ENCODE peak calls at places on chromosomes 16 and 17, in eight cellular contexts. E is prostate gland, B is A549, K is right lobe of liver, F is breast epithelium, W is heart left ventricle, U is H1, R is body of pancreas. H is an unnamed sample.

GRCh38 chr17:21354796-21355385 is 21.3 kb upstream of the KCNJ12 start:
- DNase-seq in R (no peak), F (no peak), E (no peak), K (no peak), W (no peak), B (no peak), U (no peak), H (no peak)

GRCh38 chr16:24645739-24646645 is 83.5 kb upstream of the TNRC6A start:
- DNase-seq in K (no peak), U (no peak), E (no peak), B (peak), F (no peak), R (no peak), W (no peak), H (peak)

GRCh38 chr17:77281904-77282367 is 141.2 kb downstream of the SEC14L1 start:
- DNase-seq in K (no peak), R (peak), W (no peak), U (peak), B (peak), E (no peak), F (no peak), H (peak)

GRCh38 chr16:85556456-85557082 is 56.6 kb upstream of the GSE1 start:
- DNase-seq in K (peak), U (peak), B (peak), W (peak), F (no peak), E (peak), R (peak), H (no peak)

GRCh38 chr17:67246648-67247415 is 1.8 kb upstream of the HELZ start:
- DNase-seq in U (peak), W (no peak), K (peak), R (peak), B (peak), E (peak), F (peak), H (peak)

GRCh38 chr16:66416981-66417700 is 10.0 kb upstream of the BEAN1 start:
- DNase-seq in B (no peak), E (no peak), K (no peak), W (no peak), F (no peak), R (no peak), U (no peak), H (peak)

GRCh38 chr17:80058311-80058955 is 22.0 kb downstream of the CCDC40 start:
- DNase-seq in U (no peak), R (no peak), W (no peak), K (no peak), F (no peak), E (no peak), B (no peak), H (no peak)

GRCh38 chr16:30774367-30775130 is 12.4 kb downstream of the RNF40 start:
- DNase-seq in R (no peak), E (no peak), U (no peak), W (peak), K (no peak), F (no peak), B (no peak), H (no peak)

DNA sequence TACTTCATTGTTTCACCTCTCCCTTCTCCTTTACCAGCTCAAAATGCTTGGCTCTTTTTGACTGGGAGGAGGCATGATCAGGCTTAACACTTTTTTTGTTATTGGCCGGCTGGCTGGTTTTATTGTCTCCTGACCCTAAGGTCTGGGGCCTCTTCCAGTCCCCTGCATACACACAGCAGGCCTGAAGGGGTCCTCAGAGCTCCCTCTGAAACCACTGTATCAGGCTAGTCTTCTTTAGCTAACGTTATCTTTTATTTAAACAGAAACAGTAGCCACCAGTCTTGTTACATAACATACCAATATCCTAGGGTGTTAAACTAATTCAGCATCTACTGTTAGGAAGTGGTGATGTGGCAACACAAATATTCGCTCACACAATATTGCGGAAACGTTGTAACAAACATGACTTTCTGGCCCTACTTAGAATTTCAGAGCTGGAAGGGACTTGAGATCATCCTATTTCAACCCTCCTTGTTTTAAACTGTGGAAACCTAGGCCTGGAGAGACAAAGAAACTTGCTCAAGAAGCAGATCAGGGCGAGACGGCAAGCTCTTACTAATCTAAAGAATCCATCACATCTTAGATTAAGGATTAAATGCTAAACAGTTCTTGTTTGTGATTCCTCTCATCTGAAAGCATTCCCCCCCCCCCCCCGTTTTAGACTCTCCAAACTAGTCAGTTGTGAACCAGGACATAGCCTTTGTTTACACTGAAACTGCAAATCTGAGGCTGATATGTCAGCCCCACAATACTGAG is 1.7 kb upstream of the YPEL2 start:
- DNase-seq in K (peak), U (peak), E (peak), B (peak), F (no peak), R (peak), W (peak), H (peak)
- H3K4me3 ChIP-seq in K (no peak), U (no peak), E (no peak), B (peak), F (no peak), R (no peak), W (no peak), H (no peak)

DNA sequence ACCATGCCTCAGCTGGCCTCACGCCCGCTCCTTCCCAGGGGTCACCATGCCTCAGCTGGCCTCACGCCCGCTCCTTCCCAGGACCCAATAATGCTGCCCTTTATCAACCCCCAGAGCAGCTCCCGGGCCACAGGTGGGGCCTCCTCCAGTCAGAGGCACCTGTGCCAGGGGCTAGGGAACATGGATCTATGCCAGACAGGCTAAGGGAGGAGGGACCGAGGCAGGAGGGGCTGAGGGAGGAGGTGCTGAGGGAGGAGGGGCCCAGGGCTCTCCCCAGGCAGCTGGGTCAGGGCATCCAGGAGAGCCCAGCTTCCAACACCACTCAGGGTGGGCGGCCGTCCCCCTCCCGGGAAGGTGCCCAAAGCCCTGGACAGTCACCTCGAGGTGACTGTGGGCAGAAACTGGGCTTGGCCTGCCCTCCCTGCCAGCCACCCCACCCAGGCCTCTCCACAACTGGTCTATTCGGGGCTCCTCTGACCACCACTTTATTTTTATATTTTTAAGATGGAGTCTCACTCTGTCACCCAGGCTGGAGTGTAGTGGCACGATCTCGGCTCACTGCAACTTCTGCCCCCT is 19.4 kb downstream of the UTS2R start:
- DNase-seq in B (no peak), R (no peak), W (no peak), F (no peak), E (no peak), K (no peak), U (no peak), H (no peak)
- TF ChIP-seq POLR2A in B (no peak), R (no peak), W (no peak), F (no peak), E (no peak), K (no peak), U (no peak), H (no peak)

GRCh38 chr16:105521-105920 is 27.5 kb downstream of the MPG start:
- DNase-seq in B (no peak), W (no peak), K (no peak), F (no peak), U (no peak), E (no peak), R (no peak), H (no peak)
- TF ChIP-seq CTCF in B (no peak), W (no peak), K (no peak), F (no peak), U (peak), E (no peak), R (no peak), H (no peak)

DNA sequence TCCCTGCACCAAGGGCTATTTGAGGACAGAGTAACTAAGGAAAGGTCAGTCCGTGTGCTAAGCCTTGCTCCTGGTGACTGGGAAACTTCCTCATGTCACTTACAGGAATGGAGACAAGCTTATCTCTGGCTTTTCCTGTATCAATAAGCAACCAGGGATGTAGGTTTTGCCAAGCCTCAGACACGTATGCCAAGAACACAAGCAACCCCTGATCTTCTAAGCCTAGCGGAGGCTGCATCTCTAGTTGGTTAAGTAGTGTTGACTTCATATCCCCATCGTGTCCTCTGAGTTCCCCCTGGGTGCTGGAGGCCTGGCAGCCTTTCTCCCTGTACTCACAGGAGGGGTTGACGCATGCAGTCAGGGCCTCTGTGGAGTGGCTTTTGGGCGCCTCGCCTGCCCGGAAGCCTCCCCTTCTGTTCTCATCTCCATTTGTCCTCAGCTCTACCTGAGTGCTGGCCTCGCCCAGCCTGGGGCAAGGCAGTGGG is 1.4 kb upstream of the C1QTNF1 start:
- DNase-seq in F (peak), W (peak), K (peak), E (no peak), B (no peak), U (no peak), R (no peak), H (peak)
- H3K4me3 ChIP-seq in F (peak), W (no peak), K (no peak), E (no peak), B (no peak), U (no peak), R (no peak), H (no peak)